ENCODE peak calls at places on chromosomes 7 and 10, in four cellular contexts. One of them, this sample, is unnamed.

GRCh38 chr7:922334-923107 is 32.0 kb downstream of the ADAP1 start:
- DNase-seq in ovary: no peak
- DNase-seq in IMR-90: no peak
- DNase-seq in A549: no peak
- DNase-seq in this sample: peak; percentile 60

GRCh38 chr10:126098216-126098561 is 201.8 kb downstream of the FANK1 start:
- DNase-seq in A549: no peak
- DNase-seq in ovary: no peak
- DNase-seq in IMR-90: no peak
- DNase-seq in this sample: no peak

GRCh38 chr10:8873310-8873709 is 818.8 kb downstream of the GATA3 start:
- DNase-seq in A549: no peak
- DNase-seq in ovary: no peak
- DNase-seq in IMR-90: no peak
- DNase-seq in this sample: no peak

GRCh38 chr7:46603780-46604725 is 683.0 kb upstream of the IGFBP3 start:
- DNase-seq in IMR-90: peak; percentile 33
- DNase-seq in ovary: peak; percentile 71
- DNase-seq in A549: no peak
- DNase-seq in this sample: peak; percentile 99

GRCh38 chr10:42753507-42754154 is 29.0 kb upstream of the BMS1 start:
- DNase-seq in IMR-90: no peak
- DNase-seq in ovary: no peak
- DNase-seq in A549: peak; percentile 21
- DNase-seq in this sample: no peak

GRCh38 chr7:107463139-107464078 is 6.4 kb upstream of the GPR22 start:
- DNase-seq in IMR-90: peak; percentile 79
- DNase-seq in A549: peak; percentile 15
- DNase-seq in ovary: peak; percentile 52
- DNase-seq in this sample: peak; percentile 80

GRCh38 chr10:95792874-95793285 is 36.9 kb downstream of the ENTPD1 start:
- DNase-seq in IMR-90: peak; percentile 72
- DNase-seq in ovary: no peak
- DNase-seq in A549: no peak
- DNase-seq in this sample: no peak

GRCh38 chr10:22683995-22684305 is 30.4 kb downstream of the PIP4K2A start:
- DNase-seq in A549: no peak
- DNase-seq in ovary: no peak
- DNase-seq in IMR-90: no peak
- DNase-seq in this sample: no peak

DNA sequence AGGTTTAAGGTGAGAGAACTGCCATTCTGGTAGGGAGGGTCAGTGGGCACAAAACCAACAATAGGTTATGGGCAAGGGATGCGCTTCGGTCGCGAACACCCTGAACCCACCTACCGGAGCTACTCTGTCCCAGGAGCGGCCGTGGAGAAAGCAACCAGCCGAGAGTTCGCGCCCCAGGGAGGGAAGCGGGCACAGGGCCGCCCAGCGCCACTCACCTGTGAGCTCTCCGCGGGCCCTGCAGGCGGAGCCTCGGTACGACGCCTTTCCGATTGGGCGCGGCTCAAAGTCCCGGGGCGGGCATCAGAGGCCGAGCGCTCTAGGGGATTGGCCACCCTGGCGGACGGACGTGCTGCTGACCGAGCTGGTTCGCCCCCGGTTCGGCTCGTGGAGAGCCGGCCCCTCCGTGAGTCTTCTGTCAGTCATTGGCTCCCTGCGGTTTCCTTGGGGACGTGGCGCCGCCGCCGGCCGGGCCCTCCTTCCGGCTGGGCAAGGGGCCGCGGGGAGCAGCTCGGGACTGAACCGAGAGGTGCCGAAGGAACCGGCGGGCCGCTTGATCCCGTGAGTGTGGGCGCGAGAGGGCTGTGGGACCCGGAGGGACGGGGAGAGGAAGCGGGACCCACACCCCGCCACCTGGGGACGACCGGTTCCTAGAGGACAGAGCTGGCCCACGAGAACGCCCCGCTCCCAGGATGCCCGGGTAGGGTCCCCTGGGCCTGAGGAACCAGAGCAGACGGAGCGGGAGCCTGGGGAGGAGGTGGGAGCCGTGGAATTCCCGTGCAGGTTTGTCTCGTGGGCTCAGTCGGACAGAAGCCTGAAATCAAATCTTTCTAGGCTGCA is at the start of gene ENTPD7:
- DNase-seq in ovary: peak; percentile 91
- DNase-seq in IMR-90: peak; percentile 95
- DNase-seq in A549: peak; percentile 99
- DNase-seq in this sample: peak; percentile 96
- TF ChIP-seq POLR2A in ovary: no peak
- TF ChIP-seq POLR2A in IMR-90: peak; percentile 88
- TF ChIP-seq POLR2A in A549: peak; percentile 74
- TF ChIP-seq POLR2A in this sample: no peak

GRCh38 chr10:6115411-6115800 is 26.6 kb downstream of the RBM17 start:
- DNase-seq in A549: no peak
- DNase-seq in ovary: no peak
- DNase-seq in IMR-90: peak; percentile 12
- DNase-seq in this sample: no peak

GRCh38 chr10:6115824-6116350 is 27.1 kb downstream of the RBM17 start:
- DNase-seq in ovary: no peak
- DNase-seq in IMR-90: peak; percentile 16
- DNase-seq in A549: no peak
- DNase-seq in this sample: no peak

GRCh38 chr10:6112893-6113292 is 24.1 kb downstream of the RBM17 start:
- DNase-seq in A549: no peak
- DNase-seq in ovary: no peak
- DNase-seq in IMR-90: no peak
- DNase-seq in this sample: no peak

GRCh38 chr10:6114758-6115410 is 26.1 kb downstream of the RBM17 start:
- DNase-seq in ovary: no peak
- DNase-seq in IMR-90: peak; percentile 59
- DNase-seq in A549: no peak
- DNase-seq in this sample: no peak

DNA sequence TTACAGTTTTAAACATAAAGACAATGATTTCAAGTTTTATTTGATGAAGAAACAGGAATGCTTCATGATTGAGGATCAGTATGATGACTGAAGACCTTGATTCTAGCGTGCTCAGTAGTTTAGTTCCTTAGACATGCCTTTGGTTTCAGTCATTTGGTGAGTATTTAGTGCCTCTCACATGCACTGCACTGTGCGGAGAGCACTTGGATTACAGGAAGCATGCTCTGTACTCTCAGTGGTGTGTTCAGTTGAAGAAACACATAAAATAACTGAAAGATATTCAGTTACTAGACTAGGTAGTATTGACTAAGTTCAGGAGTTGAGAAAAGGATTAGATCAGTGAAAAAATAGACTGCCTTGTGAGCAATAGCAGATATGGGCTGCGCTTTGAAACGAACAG is 25.5 kb downstream of the RBM17 start:
- DNase-seq in ovary: no peak
- DNase-seq in A549: no peak
- DNase-seq in IMR-90: peak; percentile 61
- DNase-seq in this sample: no peak
- H3K27ac ChIP-seq in ovary: no peak overlapping the region
- H3K27ac ChIP-seq in A549: no peak overlapping the region
- H3K27ac ChIP-seq in IMR-90: peak overlapping the region; percentile 19
- H3K27ac ChIP-seq in this sample: peak overlapping the region; percentile 44

GRCh38 chr7:150553163-150553562 is 14.0 kb upstream of the GIMAP4 start:
- DNase-seq in ovary: no peak
- DNase-seq in A549: no peak
- DNase-seq in IMR-90: no peak
- DNase-seq in this sample: no peak
- TF ChIP-seq POLR2A in ovary: no peak
- TF ChIP-seq POLR2A in A549: no peak
- TF ChIP-seq POLR2A in IMR-90: no peak
- TF ChIP-seq POLR2A in this sample: no peak

GRCh38 chr10:31926765-31927596 is 1.6 kb downstream of the ARHGAP12 start:
- DNase-seq in A549: no peak
- DNase-seq in ovary: no peak
- DNase-seq in IMR-90: no peak
- DNase-seq in this sample: no peak
- H3K27ac ChIP-seq in A549: peak overlapping the region; percentile 97
- H3K27ac ChIP-seq in ovary: no peak overlapping the region
- H3K27ac ChIP-seq in IMR-90: peak overlapping the region; percentile 32
- H3K27ac ChIP-seq in this sample: peak overlapping the region; percentile 99

This sample was measured in sigmoid colon.